ENCODE peak calls at places on chromosomes 12 and 14, in eight cellular contexts. P is EL, R is hypothalamus, E is Daoy, F is activated T-cell treated with anti-CD3 and anti-CD28 coated beads for 24 hours, U is HS-27A, J is ACHN, O is natural killer cell. A is an unnamed sample.

GRCh38 chr14:68793734-68794129 is 865 bp upstream of the ZFP36L1 start:
- DNase-seq in E (no peak), R (no peak), U (no peak), P (no peak), O (no peak), J (no peak), F (no peak), A (no peak)

GRCh38 chr12:8081228-8081920 is 700 bp upstream of the NECAP1 start:
- DNase-seq in E (no peak), F (peak; percentile 19), U (no peak), P (peak; percentile 8), O (no peak), R (no peak), J (peak; percentile 24), A (no peak)

GRCh38 chr12:53365245-53365904 is 14.6 kb upstream of the SP1 start:
- DNase-seq in R (no peak), E (peak; percentile 23), J (no peak), U (no peak), F (no peak), P (no peak), O (no peak), A (no peak)

GRCh38 chr12:108667349-108667748 is 33.7 kb upstream of the SELPLG start:
- DNase-seq in U (no peak), O (no peak), F (no peak), E (no peak), J (no peak), P (no peak), R (no peak), A (no peak)

GRCh38 chr14:33432407-33433023 is 493.8 kb downstream of the NPAS3 start:
- DNase-seq in O (no peak), J (peak; percentile 31), U (peak; percentile 9), P (peak; percentile 18), R (no peak), E (peak; percentile 37), F (no peak), A (peak; percentile 21)

GRCh38 chr12:122201381-122201780 is 2.1 kb upstream of the B3GNT4 start:
- DNase-seq in E (no peak), R (no peak), J (no peak), P (no peak), U (no peak), F (no peak), O (no peak), A (no peak)

GRCh38 chr14:75047506-75047905 is 3.8 kb downstream of the MLH3 start:
- DNase-seq in U (no peak), E (no peak), J (no peak), P (no peak), R (no peak), F (no peak), O (no peak), A (no peak)

GRCh38 chr12:47102845-47103666 is 23.3 kb upstream of the AMIGO2 start:
- DNase-seq in E (no peak), P (peak; percentile 84), U (no peak), O (no peak), R (no peak), J (no peak), F (no peak), A (no peak)

GRCh38 chr12:47437570-47437969 is 268.3 kb downstream of the RPAP3 start:
- DNase-seq in R (no peak), E (no peak), U (no peak), F (no peak), O (no peak), P (no peak), J (no peak), A (no peak)

GRCh38 chr14:46902837-46903236 is 251.3 kb upstream of the RPL10L start:
- DNase-seq in R (no peak), U (no peak), O (no peak), F (no peak), E (no peak), P (no peak), J (no peak), A (no peak)

GRCh38 chr14:22391908-22392307 is 197.1 kb downstream of the DAD1 start:
- DNase-seq in U (no peak), J (peak; percentile 59), O (peak; percentile 54), R (peak; percentile 18), P (peak; percentile 55), F (no peak), E (peak; percentile 82), A (peak; percentile 34)

GRCh38 chr12:120164293-120164692 is 30.2 kb downstream of the GCN1 start:
- DNase-seq in R (no peak), E (no peak), P (no peak), U (no peak), O (no peak), J (no peak), F (no peak), A (no peak)

GRCh38 chr12:74539765-74540526 is 2.3 kb downstream of the ATXN7L3B start:
- DNase-seq in J (no peak), F (no peak), O (no peak), E (no peak), P (no peak), U (no peak), R (no peak), A (peak; percentile 24)

GRCh38 chr12:49673446-49674317 is 33.5 kb downstream of the FMNL3 start:
- DNase-seq in P (peak; percentile 88), F (no peak), R (peak; percentile 95), O (no peak), U (peak; percentile 2), E (peak; percentile 86), J (no peak), A (peak; percentile 71)

GRCh38 chr12:10272466-10272865 is 35.2 kb upstream of the KLRD1 start:
- DNase-seq in U (no peak), E (no peak), O (no peak), F (no peak), J (no peak), R (no peak), P (no peak), A (no peak)

GRCh38 chr14:99249389-99249788 is 22.6 kb downstream of the BCL11B start:
- DNase-seq in U (no peak), R (no peak), O (no peak), P (no peak), F (no peak), J (no peak), E (no peak), A (no peak)

GRCh38 chr12:87768884-87769283 is 260.3 kb downstream of the C12orf50 start:
- DNase-seq in E (no peak), O (no peak), F (no peak), R (no peak), P (no peak), J (no peak), U (no peak), A (no peak)

GRCh38 chr14:105063041-105063440 is 2.2 kb downstream of the GPR132 start:
- DNase-seq in F (no peak), U (no peak), E (no peak), J (no peak), P (no peak), R (no peak), O (no peak), A (no peak)

A was measured in retinal pigment epithelial cell.